ENCODE peak calls at places on chromosome 17, in six cellular contexts. One of them, this sample, is unnamed.

GRCh38 chr17:73952498-73953205 is 250.8 kb upstream of the RPL38 start:
- DNase-seq in fibroblast of pulmonary artery: no peak
- DNase-seq in suprapubic skin: no peak
- DNase-seq in natural killer cell: peak
- DNase-seq in brain microvascular endothelial cell: no peak
- DNase-seq in lower leg skin: no peak
- DNase-seq in this sample: peak

GRCh38 chr17:61639818-61640217 is 48.8 kb upstream of the NACA2 start:
- DNase-seq in suprapubic skin: no peak
- DNase-seq in fibroblast of pulmonary artery: no peak
- DNase-seq in lower leg skin: no peak
- DNase-seq in natural killer cell: no peak
- DNase-seq in brain microvascular endothelial cell: no peak
- DNase-seq in this sample: no peak

GRCh38 chr17:67281736-67282135 is 36.7 kb upstream of the HELZ start:
- DNase-seq in suprapubic skin: no peak
- DNase-seq in fibroblast of pulmonary artery: no peak
- DNase-seq in lower leg skin: no peak
- DNase-seq in brain microvascular endothelial cell: no peak
- DNase-seq in natural killer cell: no peak
- DNase-seq in this sample: no peak

GRCh38 chr17:2063306-2064146 is 8.6 kb downstream of the HIC1 start:
- DNase-seq in brain microvascular endothelial cell: peak
- DNase-seq in fibroblast of pulmonary artery: peak
- DNase-seq in lower leg skin: no peak
- DNase-seq in natural killer cell: no peak
- DNase-seq in suprapubic skin: no peak
- DNase-seq in this sample: no peak

GRCh38 chr17:17111401-17112393 is 69.4 kb downstream of the MPRIP start:
- DNase-seq in suprapubic skin: no peak
- DNase-seq in brain microvascular endothelial cell: no peak
- DNase-seq in fibroblast of pulmonary artery: no peak
- DNase-seq in lower leg skin: no peak
- DNase-seq in natural killer cell: no peak
- DNase-seq in this sample: no peak

GRCh38 chr17:348012-348411 is 4.6 kb downstream of the RPH3AL start:
- DNase-seq in fibroblast of pulmonary artery: no peak
- DNase-seq in lower leg skin: no peak
- DNase-seq in natural killer cell: no peak
- DNase-seq in brain microvascular endothelial cell: no peak
- DNase-seq in suprapubic skin: no peak
- DNase-seq in this sample: no peak

GRCh38 chr17:68054296-68054900 is 18.9 kb downstream of the KPNA2 start:
- DNase-seq in fibroblast of pulmonary artery: peak
- DNase-seq in suprapubic skin: peak
- DNase-seq in lower leg skin: no peak
- DNase-seq in natural killer cell: no peak
- DNase-seq in brain microvascular endothelial cell: peak
- DNase-seq in this sample: no peak

GRCh38 chr17:79044462-79044861 is 20.5 kb downstream of the C1QTNF1 start:
- DNase-seq in natural killer cell: no peak
- DNase-seq in suprapubic skin: no peak
- DNase-seq in fibroblast of pulmonary artery: no peak
- DNase-seq in brain microvascular endothelial cell: no peak
- DNase-seq in lower leg skin: no peak
- DNase-seq in this sample: no peak

GRCh38 chr17:40026816-40027613 is 11.8 kb downstream of the CSF3 start:
- DNase-seq in suprapubic skin: peak
- DNase-seq in brain microvascular endothelial cell: peak
- DNase-seq in natural killer cell: peak
- DNase-seq in fibroblast of pulmonary artery: peak
- DNase-seq in lower leg skin: peak
- DNase-seq in this sample: peak

GRCh38 chr17:58538801-58539410 is 24.5 kb upstream of the MTMR4 start:
- DNase-seq in natural killer cell: no peak
- DNase-seq in lower leg skin: no peak
- DNase-seq in fibroblast of pulmonary artery: peak
- DNase-seq in suprapubic skin: no peak
- DNase-seq in brain microvascular endothelial cell: no peak
- DNase-seq in this sample: no peak

GRCh38 chr17:50465171-50465570 is 3.5 kb downstream of the CHAD start:
- DNase-seq in fibroblast of pulmonary artery: no peak
- DNase-seq in suprapubic skin: peak
- DNase-seq in lower leg skin: no peak
- DNase-seq in brain microvascular endothelial cell: no peak
- DNase-seq in natural killer cell: no peak
- DNase-seq in this sample: no peak

GRCh38 chr17:5825717-5826330 is 241.5 kb upstream of the NLRP1 start:
- DNase-seq in suprapubic skin: no peak
- DNase-seq in lower leg skin: no peak
- DNase-seq in fibroblast of pulmonary artery: no peak
- DNase-seq in natural killer cell: no peak
- DNase-seq in brain microvascular endothelial cell: peak
- DNase-seq in this sample: no peak

GRCh38 chr17:79970576-79971068 is 65.0 kb downstream of the TBC1D16 start:
- DNase-seq in natural killer cell: no peak
- DNase-seq in suprapubic skin: peak
- DNase-seq in brain microvascular endothelial cell: no peak
- DNase-seq in fibroblast of pulmonary artery: peak
- DNase-seq in lower leg skin: no peak
- DNase-seq in this sample: no peak

GRCh38 chr17:29731589-29731929 is 108.8 kb upstream of the CORO6 start:
- DNase-seq in natural killer cell: no peak
- DNase-seq in fibroblast of pulmonary artery: no peak
- DNase-seq in lower leg skin: no peak
- DNase-seq in brain microvascular endothelial cell: no peak
- DNase-seq in suprapubic skin: no peak
- DNase-seq in this sample: no peak

GRCh38 chr17:1882836-1883235 is 53.0 kb downstream of the RPA1 start:
- DNase-seq in fibroblast of pulmonary artery: peak
- DNase-seq in brain microvascular endothelial cell: peak
- DNase-seq in lower leg skin: no peak
- DNase-seq in natural killer cell: no peak
- DNase-seq in suprapubic skin: no peak
- DNase-seq in this sample: no peak

GRCh38 chr17:59827721-59828477 is 64.8 kb downstream of the TUBD1 start:
- DNase-seq in natural killer cell: no peak
- DNase-seq in lower leg skin: no peak
- DNase-seq in brain microvascular endothelial cell: no peak
- DNase-seq in fibroblast of pulmonary artery: no peak
- DNase-seq in suprapubic skin: no peak
- DNase-seq in this sample: no peak

GRCh38 chr17:15298176-15298575 is 33.0 kb upstream of the PMP22 start:
- DNase-seq in fibroblast of pulmonary artery: peak
- DNase-seq in lower leg skin: no peak
- DNase-seq in brain microvascular endothelial cell: peak
- DNase-seq in suprapubic skin: no peak
- DNase-seq in natural killer cell: no peak
- DNase-seq in this sample: no peak

GRCh38 chr17:32518856-32519768 is 32.3 kb downstream of the CDK5R1 start:
- DNase-seq in brain microvascular endothelial cell: no peak
- DNase-seq in fibroblast of pulmonary artery: no peak
- DNase-seq in natural killer cell: peak
- DNase-seq in suprapubic skin: peak
- DNase-seq in lower leg skin: no peak
- DNase-seq in this sample: peak

GRCh38 chr17:75570772-75571171 is 16.8 kb upstream of the MYO15B start:
- DNase-seq in fibroblast of pulmonary artery: no peak
- DNase-seq in natural killer cell: no peak
- DNase-seq in lower leg skin: no peak
- DNase-seq in brain microvascular endothelial cell: no peak
- DNase-seq in suprapubic skin: no peak
- DNase-seq in this sample: no peak

GRCh38 chr17:67615736-67616135 is 102.0 kb upstream of the NOL11 start:
- DNase-seq in fibroblast of pulmonary artery: no peak
- DNase-seq in brain microvascular endothelial cell: no peak
- DNase-seq in lower leg skin: no peak
- DNase-seq in natural killer cell: no peak
- DNase-seq in suprapubic skin: no peak
- DNase-seq in this sample: no peak

GRCh38 chr17:50055055-50055425 is 870 bp upstream of the ITGA3 start:
- DNase-seq in natural killer cell: no peak
- DNase-seq in lower leg skin: peak
- DNase-seq in fibroblast of pulmonary artery: no peak
- DNase-seq in suprapubic skin: no peak
- DNase-seq in brain microvascular endothelial cell: no peak
- DNase-seq in this sample: peak

GRCh38 chr17:17812211-17813054 is 24.4 kb downstream of the SREBF1 start:
- DNase-seq in fibroblast of pulmonary artery: peak
- DNase-seq in lower leg skin: peak
- DNase-seq in brain microvascular endothelial cell: no peak
- DNase-seq in suprapubic skin: no peak
- DNase-seq in natural killer cell: peak
- DNase-seq in this sample: peak

GRCh38 chr17:81576621-81577277 is 24.6 kb upstream of the FAAP100 start:
- DNase-seq in lower leg skin: no peak
- DNase-seq in suprapubic skin: no peak
- DNase-seq in fibroblast of pulmonary artery: peak
- DNase-seq in brain microvascular endothelial cell: peak
- DNase-seq in natural killer cell: no peak
- DNase-seq in this sample: no peak

GRCh38 chr17:68344701-68345136 is 53.4 kb downstream of the ARSG start:
- DNase-seq in fibroblast of pulmonary artery: peak
- DNase-seq in lower leg skin: no peak
- DNase-seq in natural killer cell: peak
- DNase-seq in suprapubic skin: no peak
- DNase-seq in brain microvascular endothelial cell: no peak
- DNase-seq in this sample: no peak

GRCh38 chr17:50163846-50164696 is 1.7 kb upstream of the SGCA start:
- DNase-seq in lower leg skin: no peak
- DNase-seq in fibroblast of pulmonary artery: no peak
- DNase-seq in suprapubic skin: no peak
- DNase-seq in natural killer cell: no peak
- DNase-seq in brain microvascular endothelial cell: no peak
- DNase-seq in this sample: no peak

GRCh38 chr17:79843917-79844815 is 4.9 kb upstream of the CBX4 start:
- DNase-seq in lower leg skin: no peak
- DNase-seq in fibroblast of pulmonary artery: peak
- DNase-seq in brain microvascular endothelial cell: no peak
- DNase-seq in natural killer cell: no peak
- DNase-seq in suprapubic skin: no peak
- DNase-seq in this sample: peak

GRCh38 chr17:77957869-77958715 is at the start of gene TNRC6C:
- DNase-seq in natural killer cell: peak
- DNase-seq in lower leg skin: peak
- DNase-seq in suprapubic skin: peak
- DNase-seq in fibroblast of pulmonary artery: peak
- DNase-seq in brain microvascular endothelial cell: peak
- DNase-seq in this sample: peak

GRCh38 chr17:75691371-75692290 is 24.5 kb downstream of the SAP30BP start:
- DNase-seq in lower leg skin: no peak
- DNase-seq in brain microvascular endothelial cell: no peak
- DNase-seq in natural killer cell: no peak
- DNase-seq in fibroblast of pulmonary artery: no peak
- DNase-seq in suprapubic skin: peak
- DNase-seq in this sample: no peak

DNA sequence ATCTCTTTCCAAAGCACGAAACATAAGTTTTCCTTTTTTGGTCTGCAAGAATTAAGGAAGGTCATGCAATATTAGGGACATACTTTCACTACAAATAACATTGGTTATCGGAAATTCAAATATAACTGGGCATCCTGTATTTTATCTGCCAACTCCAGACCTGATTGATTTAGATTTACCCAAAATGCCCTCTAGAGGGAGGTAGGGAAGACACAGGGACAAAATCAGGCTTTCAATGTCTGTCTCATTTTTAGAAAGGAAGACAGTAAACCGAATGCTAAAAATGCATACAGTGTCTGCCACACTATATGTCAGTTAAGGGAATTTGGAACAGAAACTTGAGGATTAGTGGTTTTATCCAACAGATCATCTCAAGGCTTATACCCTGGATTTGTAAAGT is 161.7 kb upstream of the SOX9 start:
- DNase-seq in fibroblast of pulmonary artery: peak
- DNase-seq in suprapubic skin: no peak
- DNase-seq in lower leg skin: no peak
- DNase-seq in natural killer cell: no peak
- DNase-seq in brain microvascular endothelial cell: no peak
- DNase-seq in this sample: no peak
- TF ChIP-seq CTCF in fibroblast of pulmonary artery: peak
- TF ChIP-seq CTCF in suprapubic skin: peak
- TF ChIP-seq CTCF in lower leg skin: no peak
- TF ChIP-seq CTCF in natural killer cell: no peak
- TF ChIP-seq CTCF in brain microvascular endothelial cell: peak
- TF ChIP-seq CTCF in this sample: peak

DNA sequence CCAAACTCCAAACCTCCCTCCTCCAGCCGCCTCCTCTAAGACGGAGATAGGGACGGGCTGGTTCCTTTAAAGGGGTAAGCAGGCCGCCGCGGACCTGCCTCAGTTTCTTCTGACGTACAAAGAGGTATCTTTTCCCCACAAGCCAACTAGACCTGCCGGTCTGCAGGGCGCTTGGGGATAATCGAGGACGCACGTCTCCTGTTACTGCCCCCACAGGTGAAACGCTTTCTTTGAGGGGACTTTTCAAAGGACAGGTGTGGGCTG is 25.1 kb upstream of the RFFL start:
- DNase-seq in lower leg skin: peak
- DNase-seq in fibroblast of pulmonary artery: no peak
- DNase-seq in natural killer cell: no peak
- DNase-seq in brain microvascular endothelial cell: no peak
- DNase-seq in suprapubic skin: no peak
- DNase-seq in this sample: no peak
- TF ChIP-seq CTCF in lower leg skin: no peak
- TF ChIP-seq CTCF in fibroblast of pulmonary artery: no peak
- TF ChIP-seq CTCF in natural killer cell: no peak
- TF ChIP-seq CTCF in brain microvascular endothelial cell: no peak
- TF ChIP-seq CTCF in suprapubic skin: no peak
- TF ChIP-seq CTCF in this sample: peak

DNA sequence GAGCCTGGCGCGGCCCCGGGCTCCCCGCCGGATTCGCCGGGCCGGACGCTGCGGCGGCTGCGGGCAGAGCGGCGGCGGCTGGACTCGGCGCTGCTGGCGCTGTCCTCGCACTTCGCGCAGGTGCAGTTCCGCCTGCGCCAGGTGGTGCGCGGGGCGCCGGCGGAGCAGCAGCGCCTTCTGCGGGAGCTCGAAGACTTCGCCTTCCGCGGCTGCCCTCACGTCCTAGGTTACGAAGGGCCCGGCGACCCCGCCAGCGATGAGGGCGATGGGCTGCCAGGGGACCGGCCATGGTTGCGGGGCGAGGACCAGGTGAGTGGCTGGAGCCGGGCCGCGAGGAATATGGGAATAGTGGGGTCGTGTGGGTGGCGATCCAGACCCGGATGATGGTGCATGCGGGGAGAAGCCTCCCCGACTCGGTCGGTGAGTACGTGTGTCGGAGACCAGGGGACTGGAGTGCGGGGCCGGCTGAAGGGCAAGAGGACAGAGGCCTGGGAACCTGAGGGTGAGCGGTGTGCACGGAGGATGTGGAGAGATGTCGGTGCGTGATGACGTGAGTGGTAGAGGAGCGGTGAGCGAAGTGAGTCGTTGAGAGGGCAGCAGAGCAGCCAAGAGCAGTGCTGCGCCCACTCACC is 517 bp downstream of the RUNDC1 start:
- DNase-seq in suprapubic skin: no peak
- DNase-seq in lower leg skin: no peak
- DNase-seq in natural killer cell: peak
- DNase-seq in brain microvascular endothelial cell: peak
- DNase-seq in fibroblast of pulmonary artery: peak
- DNase-seq in this sample: peak
- TF ChIP-seq CTCF in suprapubic skin: peak
- TF ChIP-seq CTCF in lower leg skin: no peak
- TF ChIP-seq CTCF in natural killer cell: peak
- TF ChIP-seq CTCF in brain microvascular endothelial cell: no peak
- TF ChIP-seq CTCF in fibroblast of pulmonary artery: no peak
- TF ChIP-seq CTCF in this sample: peak

GRCh38 chr17:55845385-55845784 is 94.5 kb downstream of the PCTP start:
- DNase-seq in natural killer cell: no peak
- DNase-seq in suprapubic skin: peak
- DNase-seq in fibroblast of pulmonary artery: peak
- DNase-seq in brain microvascular endothelial cell: peak
- DNase-seq in lower leg skin: peak
- DNase-seq in this sample: peak
- TF ChIP-seq CTCF in natural killer cell: no peak
- TF ChIP-seq CTCF in suprapubic skin: peak
- TF ChIP-seq CTCF in fibroblast of pulmonary artery: peak
- TF ChIP-seq CTCF in brain microvascular endothelial cell: peak
- TF ChIP-seq CTCF in lower leg skin: no peak
- TF ChIP-seq CTCF in this sample: peak